ENCODE peak calls at places on chromosomes 13 and 19, in six cellular contexts. One of them, this sample, is unnamed.

GRCh38 chr19:35430382-35431146 is 17.5 kb upstream of the FFAR2 start:
- DNase-seq in GDM1: no peak
- DNase-seq in uterus: no peak
- DNase-seq in LHCN-M2: no peak
- DNase-seq in GM23248: no peak
- DNase-seq in dermis microvascular lymphatic vessel endothelial cell: no peak
- DNase-seq in this sample: no peak

GRCh38 chr13:51416107-51416506 is 36.7 kb downstream of the INTS6 start:
- DNase-seq in LHCN-M2: no peak
- DNase-seq in uterus: no peak
- DNase-seq in dermis microvascular lymphatic vessel endothelial cell: no peak
- DNase-seq in GDM1: no peak
- DNase-seq in GM23248: no peak
- DNase-seq in this sample: no peak

GRCh38 chr13:50377726-50378270 is 362.6 kb downstream of the KCNRG start:
- DNase-seq in GM23248: no peak
- DNase-seq in dermis microvascular lymphatic vessel endothelial cell: no peak
- DNase-seq in LHCN-M2: no peak
- DNase-seq in GDM1: no peak
- DNase-seq in uterus: no peak
- DNase-seq in this sample: no peak

GRCh38 chr13:98500963-98501421 is 75.9 kb downstream of the STK24 start:
- DNase-seq in GDM1: no peak
- DNase-seq in dermis microvascular lymphatic vessel endothelial cell: no peak
- DNase-seq in LHCN-M2: no peak
- DNase-seq in GM23248: no peak
- DNase-seq in uterus: no peak
- DNase-seq in this sample: no peak

GRCh38 chr19:29875931-29876330 is 64.1 kb downstream of the CCNE1 start:
- DNase-seq in LHCN-M2: no peak
- DNase-seq in GM23248: no peak
- DNase-seq in GDM1: no peak
- DNase-seq in uterus: no peak
- DNase-seq in dermis microvascular lymphatic vessel endothelial cell: no peak
- DNase-seq in this sample: no peak

GRCh38 chr13:28140433-28141125 is 2.2 kb downstream of the PAN3 start:
- DNase-seq in uterus: no peak
- DNase-seq in GM23248: peak
- DNase-seq in GDM1: no peak
- DNase-seq in LHCN-M2: no peak
- DNase-seq in dermis microvascular lymphatic vessel endothelial cell: no peak
- DNase-seq in this sample: no peak

GRCh38 chr13:37058801-37059135 is 720 bp downstream of the SUPT20H start:
- DNase-seq in LHCN-M2: peak
- DNase-seq in GDM1: peak
- DNase-seq in GM23248: peak
- DNase-seq in uterus: no peak
- DNase-seq in dermis microvascular lymphatic vessel endothelial cell: no peak
- DNase-seq in this sample: peak

GRCh38 chr13:84917252-84917878 is 881.9 kb downstream of the SLITRK6 start:
- DNase-seq in LHCN-M2: peak
- DNase-seq in uterus: no peak
- DNase-seq in GM23248: peak
- DNase-seq in dermis microvascular lymphatic vessel endothelial cell: no peak
- DNase-seq in GDM1: no peak
- DNase-seq in this sample: no peak

GRCh38 chr13:75365724-75366173 is 116.2 kb downstream of the TBC1D4 start:
- DNase-seq in GM23248: peak
- DNase-seq in LHCN-M2: peak
- DNase-seq in uterus: no peak
- DNase-seq in GDM1: no peak
- DNase-seq in dermis microvascular lymphatic vessel endothelial cell: peak
- DNase-seq in this sample: no peak

GRCh38 chr19:45153339-45154063 is 7.3 kb downstream of the NKPD1 start:
- DNase-seq in uterus: no peak
- DNase-seq in GM23248: peak
- DNase-seq in LHCN-M2: no peak
- DNase-seq in GDM1: no peak
- DNase-seq in dermis microvascular lymphatic vessel endothelial cell: no peak
- DNase-seq in this sample: no peak

GRCh38 chr19:17996826-17997316 is 11.1 kb upstream of the ARRDC2 start:
- DNase-seq in uterus: peak
- DNase-seq in LHCN-M2: peak
- DNase-seq in dermis microvascular lymphatic vessel endothelial cell: peak
- DNase-seq in GM23248: peak
- DNase-seq in GDM1: peak
- DNase-seq in this sample: peak

GRCh38 chr19:51784922-51785690 is 9.9 kb upstream of the FPR3 start:
- DNase-seq in LHCN-M2: peak
- DNase-seq in GM23248: peak
- DNase-seq in dermis microvascular lymphatic vessel endothelial cell: no peak
- DNase-seq in GDM1: no peak
- DNase-seq in uterus: peak
- DNase-seq in this sample: no peak

GRCh38 chr13:111410232-111411021 is 90.0 kb downstream of the TEX29 start:
- DNase-seq in uterus: no peak
- DNase-seq in LHCN-M2: no peak
- DNase-seq in dermis microvascular lymphatic vessel endothelial cell: no peak
- DNase-seq in GM23248: no peak
- DNase-seq in GDM1: no peak
- DNase-seq in this sample: no peak

GRCh38 chr19:51329411-51329810 is 12.5 kb downstream of the VSIG10L start:
- DNase-seq in GDM1: no peak
- DNase-seq in uterus: no peak
- DNase-seq in dermis microvascular lymphatic vessel endothelial cell: no peak
- DNase-seq in GM23248: no peak
- DNase-seq in LHCN-M2: no peak
- DNase-seq in this sample: no peak

GRCh38 chr19:21850636-21851255 is 14.8 kb upstream of the ZNF43 start:
- DNase-seq in dermis microvascular lymphatic vessel endothelial cell: no peak
- DNase-seq in GDM1: no peak
- DNase-seq in GM23248: no peak
- DNase-seq in uterus: no peak
- DNase-seq in LHCN-M2: no peak
- DNase-seq in this sample: no peak

GRCh38 chr13:101053289-101053688 is 363.0 kb downstream of the NALCN start:
- DNase-seq in GDM1: no peak
- DNase-seq in LHCN-M2: no peak
- DNase-seq in dermis microvascular lymphatic vessel endothelial cell: no peak
- DNase-seq in uterus: no peak
- DNase-seq in GM23248: peak
- DNase-seq in this sample: no peak

GRCh38 chr13:111401151-111401550 is 80.7 kb downstream of the TEX29 start:
- DNase-seq in dermis microvascular lymphatic vessel endothelial cell: no peak
- DNase-seq in LHCN-M2: no peak
- DNase-seq in GDM1: no peak
- DNase-seq in GM23248: no peak
- DNase-seq in uterus: no peak
- DNase-seq in this sample: no peak

GRCh38 chr19:31351212-31352193 is 2.3 kb upstream of the TSHZ3 start:
- DNase-seq in GM23248: peak
- DNase-seq in uterus: peak
- DNase-seq in GDM1: no peak
- DNase-seq in dermis microvascular lymphatic vessel endothelial cell: no peak
- DNase-seq in LHCN-M2: peak
- DNase-seq in this sample: no peak

GRCh38 chr19:2923510-2923909 is 21.3 kb downstream of the ZNF77 start:
- DNase-seq in LHCN-M2: peak
- DNase-seq in GM23248: peak
- DNase-seq in dermis microvascular lymphatic vessel endothelial cell: no peak
- DNase-seq in GDM1: no peak
- DNase-seq in uterus: no peak
- DNase-seq in this sample: peak

GRCh38 chr19:17398902-17399527 is 5.0 kb upstream of the CCDC194 start:
- DNase-seq in LHCN-M2: no peak
- DNase-seq in dermis microvascular lymphatic vessel endothelial cell: no peak
- DNase-seq in uterus: no peak
- DNase-seq in GM23248: no peak
- DNase-seq in GDM1: no peak
- DNase-seq in this sample: no peak

GRCh38 chr19:53503126-53503525 is 34.8 kb upstream of the ZNF331 start:
- DNase-seq in GDM1: no peak
- DNase-seq in GM23248: no peak
- DNase-seq in uterus: no peak
- DNase-seq in LHCN-M2: no peak
- DNase-seq in dermis microvascular lymphatic vessel endothelial cell: no peak
- DNase-seq in this sample: no peak

GRCh38 chr13:43961909-43962308 is 82.2 kb downstream of the LACC1 start:
- DNase-seq in LHCN-M2: no peak
- DNase-seq in dermis microvascular lymphatic vessel endothelial cell: no peak
- DNase-seq in GM23248: no peak
- DNase-seq in uterus: no peak
- DNase-seq in GDM1: no peak
- DNase-seq in this sample: no peak

GRCh38 chr19:29837448-29837961 is 25.7 kb downstream of the CCNE1 start:
- DNase-seq in uterus: no peak
- DNase-seq in dermis microvascular lymphatic vessel endothelial cell: no peak
- DNase-seq in LHCN-M2: no peak
- DNase-seq in GM23248: no peak
- DNase-seq in GDM1: no peak
- DNase-seq in this sample: no peak

This sample was measured in NCI-H446.